ENCODE peak calls at places on chromosomes 11 and 22, in five cellular contexts. O, B, W, F and X are unnamed samples.

GRCh38 chr11:1732421-1733008 is 17.9 kb downstream of the IFITM10 start:
- DNase-seq in O (peak; percentile 54), B (no peak), W (no peak), F (no peak), X (no peak)

GRCh38 chr11:109735139-109735538 is 313.1 kb downstream of the C11orf87 start:
- DNase-seq in O (no peak), B (no peak), W (no peak), F (no peak), X (no peak)

GRCh38 chr11:118689852-118690552 is 10.6 kb upstream of the TREH start:
- DNase-seq in O (peak; percentile 92), B (peak; percentile 81), W (peak; percentile 93), F (peak; percentile 92), X (peak; percentile 93)

GRCh38 chr11:57903441-57904123 is 120.1 kb upstream of the OR9Q1 start:
- DNase-seq in O (no peak), B (no peak), W (no peak), F (peak; percentile 81), X (peak; percentile 48)

GRCh38 chr22:43849731-43850130 is 12.6 kb downstream of the SULT4A1 start:
- DNase-seq in O (peak; percentile 42), B (no peak), W (no peak), F (no peak), X (no peak)

GRCh38 chr11:83241291-83241946 is 44.7 kb downstream of the CCDC90B start:
- DNase-seq in O (no peak), B (no peak), W (no peak), F (peak; percentile 32), X (peak; percentile 53)

GRCh38 chr11:130916238-130916855 is at the start of gene SNX19:
- DNase-seq in O (peak; percentile 98), B (peak; percentile 81), W (peak; percentile 86), F (peak; percentile 90), X (peak; percentile 92)

GRCh38 chr22:35305525-35306070 is 5.9 kb downstream of the TOM1 start:
- DNase-seq in O (no peak), B (no peak), W (no peak), F (no peak), X (no peak)

GRCh38 chr11:84675631-84676030 is 951.5 kb downstream of the DLG2 start:
- DNase-seq in O (no peak), B (no peak), W (no peak), F (no peak), X (no peak)

GRCh38 chr11:71334191-71334590 is 81.8 kb upstream of the SHANK2 start:
- DNase-seq in O (peak; percentile 48), B (no peak), W (no peak), F (no peak), X (no peak)

GRCh38 chr11:78731008-78731407 is 156.3 kb upstream of the NARS2 start:
- DNase-seq in O (no peak), B (no peak), W (no peak), F (no peak), X (no peak)

GRCh38 chr11:54832676-54833075 is 126.0 kb downstream of the OR4A5 start:
- DNase-seq in O (no peak), B (no peak), W (no peak), F (no peak), X (no peak)

GRCh38 chr22:19195796-19196731 is 17.5 kb upstream of the SLC25A1 start:
- DNase-seq in O (no peak), B (no peak), W (no peak), F (no peak), X (no peak)

GRCh38 chr11:35464308-35464707 is 45.0 kb upstream of the SLC1A2 start:
- DNase-seq in O (no peak), B (no peak), W (no peak), F (no peak), X (peak; percentile 43)

GRCh38 chr11:69037074-69037473 is 11.7 kb upstream of the TPCN2 start:
- DNase-seq in O (no peak), B (no peak), W (no peak), F (no peak), X (no peak)

GRCh38 chr11:103091441-103091809 is 535 bp downstream of the DCUN1D5 start:
- DNase-seq in O (peak; percentile 78), B (peak; percentile 23), W (peak; percentile 48), F (peak; percentile 37), X (peak; percentile 37)

GRCh38 chr11:70360211-70360610 is 38.1 kb upstream of the CTTN start:
- DNase-seq in O (no peak), B (no peak), W (no peak), F (no peak), X (no peak)

GRCh38 chr11:105577645-105578044 is 32.2 kb upstream of the GRIA4 start:
- DNase-seq in O (no peak), B (no peak), W (no peak), F (no peak), X (no peak)

GRCh38 chr11:69524991-69525411 is 43.5 kb downstream of the LINC01488 start:
- DNase-seq in O (peak; percentile 45), B (no peak), W (no peak), F (no peak), X (no peak)

GRCh38 chr11:196786-197731 is 4.2 kb downstream of the SCGB1C1 start:
- DNase-seq in O (peak; percentile 54), B (no peak), W (no peak), F (no peak), X (no peak)

GRCh38 chr11:125300791-125301218 is 136.3 kb downstream of the PKNOX2 start:
- DNase-seq in O (no peak), B (no peak), W (no peak), F (peak; percentile 19), X (no peak)

GRCh38 chr11:72418834-72419560 is 15.3 kb downstream of the CLPB start:
- DNase-seq in O (no peak), B (no peak), W (no peak), F (no peak), X (no peak)

GRCh38 chr11:117444256-117445096 is 116.8 kb downstream of the CEP164 start:
- DNase-seq in O (no peak), B (no peak), W (no peak), F (no peak), X (no peak)

GRCh38 chr11:107830915-107831540 is 27.6 kb downstream of the SLC35F2 start:
- DNase-seq in O (no peak), B (no peak), W (no peak), F (peak; percentile 31), X (no peak)

GRCh38 chr11:108117746-108118371 is 3.5 kb upstream of the ACAT1 start:
- DNase-seq in O (no peak), B (no peak), W (no peak), F (no peak), X (peak; percentile 56)

GRCh38 chr11:124740277-124740882 is 638 bp downstream of the NRGN start:
- DNase-seq in O (peak; percentile 83), B (peak; percentile 35), W (no peak), F (peak; percentile 23), X (no peak)

GRCh38 chr22:48738204-48738980 is 1089.3 kb downstream of the BRD1 start:
- DNase-seq in O (peak; percentile 43), B (no peak), W (no peak), F (no peak), X (no peak)

GRCh38 chr11:57154718-57155117 is 27.0 kb upstream of the LRRC55 start:
- DNase-seq in O (no peak), B (no peak), W (no peak), F (no peak), X (no peak)

GRCh38 chr22:49983148-49984042 is 22.8 kb downstream of the PIM3 start:
- DNase-seq in O (peak; percentile 81), B (no peak), W (no peak), F (no peak), X (peak; percentile 1)

GRCh38 chr11:72798361-72798760 is 4.5 kb upstream of the STARD10 start:
- DNase-seq in O (no peak), B (no peak), W (no peak), F (no peak), X (no peak)

GRCh38 chr11:84990141-84990540 is 637.0 kb downstream of the DLG2 start:
- DNase-seq in O (no peak), B (no peak), W (no peak), F (no peak), X (no peak)

GRCh38 chr22:32265882-32266767 is 11.0 kb upstream of the SLC5A4 start:
- DNase-seq in O (peak; percentile 88), B (peak; percentile 40), W (peak; percentile 4), F (peak; percentile 29), X (peak; percentile 82)

GRCh38 chr22:43734370-43735005 is 77.6 kb downstream of the EFCAB6 start:
- DNase-seq in O (no peak), B (no peak), W (no peak), F (no peak), X (peak; percentile 31)